ENCODE peak calls at places on chromosomes 12 and 14, in nine cellular contexts. T, O, V, F, H, A, N, K and I are unnamed samples.

GRCh38 chr14:93975791-93976476 is 436 bp downstream of the ASB2 start:
- DNase-seq in T (no peak), O (no peak), V (no peak), F (no peak), H (no peak), A (no peak), N (peak), K (no peak), I (no peak)

GRCh38 chr14:32472512-32473472 is 143.7 kb downstream of the AKAP6 start:
- DNase-seq in T (no peak), O (no peak), V (peak), F (no peak), H (no peak), A (no peak), N (peak), K (no peak), I (peak)

GRCh38 chr12:57242691-57243454 is 8.1 kb downstream of the STAC3 start:
- DNase-seq in T (peak), O (peak), V (no peak), F (peak), H (no peak), A (peak), N (no peak), K (peak), I (no peak)

GRCh38 chr14:44529026-44529425 is 21.9 kb upstream of the FSCB start:
- DNase-seq in T (no peak), O (no peak), V (no peak), F (no peak), H (no peak), A (no peak), N (no peak), K (no peak), I (no peak)

GRCh38 chr12:89731064-89731463 is 22.4 kb upstream of the ATP2B1 start:
- DNase-seq in T (no peak), O (no peak), V (peak), F (no peak), H (no peak), A (no peak), N (peak), K (no peak), I (peak)

GRCh38 chr14:58533417-58533816 is 104.3 kb upstream of the DACT1 start:
- DNase-seq in T (no peak), O (no peak), V (peak), F (no peak), H (no peak), A (peak), N (peak), K (no peak), I (no peak)

GRCh38 chr12:56878010-56878339 is 56.2 kb downstream of the SDR9C7 start:
- DNase-seq in T (no peak), O (no peak), V (no peak), F (no peak), H (no peak), A (no peak), N (no peak), K (no peak), I (no peak)

GRCh38 chr12:101939856-101940265 is 62.5 kb downstream of the DRAM1 start:
- DNase-seq in T (peak), O (no peak), V (peak), F (peak), H (peak), A (peak), N (peak), K (no peak), I (peak)

GRCh38 chr12:105225505-105225904 is 10.5 kb downstream of the APPL2 start:
- DNase-seq in T (no peak), O (no peak), V (no peak), F (no peak), H (no peak), A (no peak), N (no peak), K (no peak), I (no peak)

GRCh38 chr12:130953783-130954543 is at the start of gene ADGRD1:
- DNase-seq in T (no peak), O (no peak), V (no peak), F (no peak), H (no peak), A (no peak), N (peak), K (no peak), I (no peak)

GRCh38 chr12:124002021-124002640 is 29.1 kb downstream of the ZNF664 start:
- DNase-seq in T (no peak), O (no peak), V (no peak), F (no peak), H (no peak), A (no peak), N (peak), K (no peak), I (no peak)

GRCh38 chr14:105136401-105137322 is 31.9 kb downstream of the JAG2 start:
- DNase-seq in T (no peak), O (peak), V (no peak), F (no peak), H (no peak), A (no peak), N (no peak), K (no peak), I (no peak)

GRCh38 chr12:18753481-18754117 is 15.7 kb downstream of the CAPZA3 start:
- DNase-seq in T (no peak), O (peak), V (peak), F (peak), H (no peak), A (peak), N (peak), K (no peak), I (no peak)

GRCh38 chr12:125110641-125111360 is 45.6 kb downstream of the AACS start:
- DNase-seq in T (no peak), O (no peak), V (no peak), F (no peak), H (peak), A (no peak), N (peak), K (no peak), I (no peak)

GRCh38 chr12:120903818-120904773 is at the start of gene SPPL3:
- DNase-seq in T (peak), O (peak), V (peak), F (peak), H (no peak), A (peak), N (peak), K (peak), I (peak)
- TF ChIP-seq CTCF in T (no peak), O (no peak), V (no peak), F (no peak), H (no peak), A (no peak), N (no peak), K (peak), I (no peak)

GRCh38 chr14:74843653-74844052 is 32.3 kb downstream of the PROX2 start:
- DNase-seq in T (no peak), O (no peak), V (peak), F (no peak), H (no peak), A (no peak), N (peak), K (no peak), I (peak)
- TF ChIP-seq CTCF in T (no peak), O (no peak), V (peak), F (no peak), H (peak), A (no peak), N (peak), K (no peak), I (peak)

GRCh38 chr14:78222746-78223145 is 52.6 kb downstream of the NRXN3 start:
- DNase-seq in T (no peak), O (no peak), V (no peak), F (no peak), H (no peak), A (no peak), N (no peak), K (no peak), I (no peak)

GRCh38 chr14:78228702-78229327 is 58.6 kb downstream of the NRXN3 start:
- DNase-seq in T (no peak), O (no peak), V (no peak), F (no peak), H (no peak), A (no peak), N (no peak), K (no peak), I (no peak)

GRCh38 chr14:78232666-78233065 is 62.5 kb downstream of the NRXN3 start:
- DNase-seq in T (no peak), O (no peak), V (no peak), F (no peak), H (no peak), A (no peak), N (no peak), K (no peak), I (no peak)

GRCh38 chr14:78227466-78228077 is 57.4 kb downstream of the NRXN3 start:
- DNase-seq in T (no peak), O (no peak), V (no peak), F (peak), H (no peak), A (no peak), N (peak), K (no peak), I (no peak)
- TF ChIP-seq CTCF in T (no peak), O (no peak), V (no peak), F (no peak), H (no peak), A (no peak), N (peak), K (no peak), I (peak)

GRCh38 chr12:127928178-127928577 is 338.8 kb upstream of the TMEM132C start:
- DNase-seq in T (no peak), O (no peak), V (no peak), F (no peak), H (no peak), A (no peak), N (no peak), K (no peak), I (no peak)

GRCh38 chr12:127923501-127923900 is 343.5 kb upstream of the TMEM132C start:
- DNase-seq in T (no peak), O (no peak), V (no peak), F (no peak), H (no peak), A (no peak), N (no peak), K (no peak), I (no peak)

GRCh38 chr12:127928615-127929014 is 338.4 kb upstream of the TMEM132C start:
- DNase-seq in T (no peak), O (no peak), V (peak), F (no peak), H (peak), A (no peak), N (peak), K (no peak), I (no peak)

GRCh38 chr12:127929172-127929571 is 337.8 kb upstream of the TMEM132C start:
- DNase-seq in T (no peak), O (no peak), V (no peak), F (no peak), H (no peak), A (no peak), N (no peak), K (no peak), I (no peak)

GRCh38 chr12:127926004-127926403 is 341.0 kb upstream of the TMEM132C start:
- DNase-seq in T (no peak), O (no peak), V (peak), F (no peak), H (no peak), A (no peak), N (peak), K (no peak), I (no peak)
- TF ChIP-seq CTCF in T (no peak), O (no peak), V (peak), F (no peak), H (peak), A (no peak), N (peak), K (no peak), I (peak)

GRCh38 chr12:114702462-114702861 is 18.5 kb upstream of the TBX3 start:
- DNase-seq in T (no peak), O (no peak), V (no peak), F (no peak), H (no peak), A (no peak), N (no peak), K (no peak), I (no peak)
- TF ChIP-seq CTCF in T (no peak), O (no peak), V (no peak), F (no peak), H (no peak), A (no peak), N (no peak), K (no peak), I (no peak)